ENCODE peak calls at places on chromosomes 2 and 18, in seven cellular contexts. T, E, O, Z, Y, U and B are unnamed samples.

GRCh38 chr2:229090231-229090630 is 180.9 kb downstream of the PID1 start:
- DNase-seq in U (no peak), O (no peak), T (no peak), Z (no peak), Y (no peak), E (no peak), B (no peak)

GRCh38 chr2:85009019-85009618 is 38.2 kb downstream of the KCMF1 start:
- DNase-seq in E (no peak), Z (no peak), Y (no peak), T (peak), O (no peak), U (no peak), B (no peak)

GRCh38 chr2:20113986-20114938 is 62.8 kb upstream of the LAPTM4A start:
- DNase-seq in Y (no peak), Z (no peak), U (no peak), T (no peak), O (peak), E (no peak), B (no peak)

GRCh38 chr2:46939596-46940359 is 24.2 kb upstream of the MCFD2 start:
- DNase-seq in U (no peak), Y (no peak), E (no peak), Z (no peak), O (no peak), T (no peak), B (no peak)

GRCh38 chr18:79570266-79571201 is 109.1 kb upstream of the CTDP1 start:
- DNase-seq in Y (peak), T (no peak), E (no peak), O (no peak), Z (peak), U (no peak), B (no peak)

GRCh38 chr2:238891667-238892500 is 44.0 kb downstream of the TWIST2 start:
- DNase-seq in U (no peak), Y (no peak), Z (no peak), E (no peak), T (no peak), O (no peak), B (no peak)

GRCh38 chr2:157052685-157053224 is 204.8 kb upstream of the GALNT5 start:
- DNase-seq in U (no peak), O (peak), Y (no peak), Z (peak), T (no peak), E (no peak), B (no peak)

GRCh38 chr2:240507778-240508251 is 50.0 kb downstream of the ANKMY1 start:
- DNase-seq in U (no peak), Z (no peak), O (no peak), E (no peak), T (no peak), Y (no peak), B (no peak)

GRCh38 chr2:24201496-24201895 is 26.6 kb downstream of the FAM228A start:
- DNase-seq in E (no peak), T (no peak), U (no peak), O (no peak), Y (no peak), Z (no peak), B (no peak)

GRCh38 chr2:197647961-197648690 is 27.3 kb downstream of the RFTN2 start:
- DNase-seq in U (no peak), O (no peak), T (no peak), Z (no peak), Y (no peak), E (no peak), B (no peak)

GRCh38 chr2:104473568-104473967 is 380.3 kb upstream of the POU3F3 start:
- DNase-seq in Z (no peak), E (no peak), T (no peak), Y (no peak), U (no peak), O (no peak), B (no peak)

GRCh38 chr2:211349031-211349430 is 792.6 kb downstream of the CPS1 start:
- DNase-seq in O (no peak), Y (no peak), T (no peak), Z (no peak), E (no peak), U (no peak), B (peak)

GRCh38 chr2:111049792-111050640 is 70.7 kb upstream of the BCL2L11 start:
- DNase-seq in Y (no peak), U (no peak), T (no peak), O (no peak), Z (no peak), E (no peak), B (no peak)

GRCh38 chr2:234672498-234673150 is 175.7 kb upstream of the ARL4C start:
- DNase-seq in O (no peak), T (no peak), Z (no peak), U (no peak), Y (no peak), E (no peak), B (no peak)

GRCh38 chr2:241777167-241777685 is 604 bp downstream of the GAL3ST2 start:
- DNase-seq in T (no peak), Y (no peak), Z (no peak), E (no peak), O (no peak), U (no peak), B (no peak)

GRCh38 chr2:90209806-90210205 is 1518.3 kb downstream of the RPIA start:
- DNase-seq in E (no peak), U (no peak), Z (no peak), Y (no peak), T (no peak), O (no peak), B (no peak)

GRCh38 chr18:63199743-63200241 is 119.8 kb downstream of the BCL2 start:
- DNase-seq in T (no peak), O (no peak), Z (no peak), E (no peak), Y (no peak), U (peak), B (no peak)

GRCh38 chr2:26411419-26411818 is 9.7 kb downstream of the DRC1 start:
- DNase-seq in O (no peak), E (no peak), T (no peak), Y (no peak), Z (no peak), U (no peak), B (no peak)

GRCh38 chr2:120590841-120591240 is 144.8 kb upstream of the GLI2 start:
- DNase-seq in U (no peak), E (no peak), Y (no peak), O (no peak), Z (no peak), T (no peak), B (no peak)

GRCh38 chr18:37913051-37913450 is 347.5 kb upstream of the CELF4 start:
- DNase-seq in O (no peak), T (no peak), U (no peak), Z (no peak), Y (no peak), E (no peak), B (no peak)

GRCh38 chr2:173720310-173720709 is 244.9 kb downstream of the SP3 start:
- DNase-seq in Y (no peak), E (no peak), Z (no peak), O (no peak), U (no peak), T (no peak), B (no peak)

GRCh38 chr18:73340135-73340934 is 472.5 kb upstream of the NETO1 start:
- DNase-seq in U (no peak), Z (no peak), T (no peak), E (no peak), O (no peak), Y (no peak), B (no peak)

GRCh38 chr2:100214265-100214961 is 72.0 kb upstream of the AFF3 start:
- DNase-seq in T (no peak), E (no peak), Y (no peak), O (no peak), Z (no peak), U (no peak), B (no peak)

GRCh38 chr2:96485751-96486643 is 19.2 kb downstream of the NEURL3 start:
- DNase-seq in O (peak), U (peak), E (peak), Z (no peak), Y (no peak), T (peak), B (peak)

GRCh38 chr2:158060862-158061435 is 40.7 kb upstream of the UPP2 start:
- DNase-seq in O (no peak), U (no peak), Z (peak), T (no peak), E (no peak), Y (no peak), B (no peak)

GRCh38 chr18:24003903-24004640 is 10.5 kb upstream of the TTC39C start:
- DNase-seq in U (no peak), Y (no peak), O (no peak), E (no peak), T (no peak), Z (no peak), B (no peak)

GRCh38 chr2:73982140-73982617 is 2.5 kb upstream of the TET3 start:
- DNase-seq in U (no peak), O (no peak), Y (no peak), Z (no peak), E (no peak), T (no peak), B (no peak)

GRCh38 chr2:239259603-239260298 is 141.1 kb downstream of the HDAC4 start:
- DNase-seq in U (no peak), E (no peak), O (no peak), T (no peak), Y (peak), Z (no peak), B (no peak)

GRCh38 chr2:239813261-239814135 is 211.6 kb downstream of the NDUFA10 start:
- DNase-seq in Z (no peak), E (no peak), Y (peak), U (no peak), T (no peak), O (no peak), B (no peak)

GRCh38 chr2:16330012-16330411 is 335.6 kb downstream of the CYRIA start:
- DNase-seq in Y (no peak), O (no peak), U (no peak), Z (no peak), T (no peak), E (no peak), B (no peak)

GRCh38 chr2:180077295-180077906 is 70.3 kb upstream of the CWC22 start:
- DNase-seq in Y (no peak), T (no peak), Z (peak), O (no peak), U (no peak), E (no peak), B (peak)

GRCh38 chr2:25664531-25665307 is 8.7 kb downstream of the DTNB start:
- DNase-seq in Z (peak), Y (peak), E (peak), T (no peak), O (peak), U (no peak), B (no peak)

GRCh38 chr2:166230024-166230723 is 102.4 kb upstream of the SCN1A start:
- DNase-seq in T (no peak), Z (no peak), Y (no peak), E (no peak), O (no peak), U (no peak), B (no peak)

GRCh38 chr2:83006991-83007390 is 1452.1 kb downstream of the SUCLG1 start:
- DNase-seq in U (no peak), Y (no peak), O (no peak), T (no peak), Z (no peak), E (no peak), B (no peak)

GRCh38 chr2:184336688-184337087 is 261.6 kb upstream of the ZNF804A start:
- DNase-seq in Z (no peak), E (no peak), O (no peak), T (no peak), Y (no peak), U (no peak), B (no peak)

GRCh38 chr18:49733896-49734585 is 79.3 kb downstream of the ACAA2 start:
- DNase-seq in U (no peak), Z (no peak), T (no peak), E (no peak), Y (no peak), O (no peak), B (no peak)

GRCh38 chr2:218992703-218993344 is 398 bp downstream of the CRYBA2 start:
- DNase-seq in T (no peak), E (no peak), Y (no peak), Z (no peak), O (no peak), U (no peak), B (no peak)

GRCh38 chr2:24892928-24893327 is 27.1 kb downstream of the ADCY3 start:
- DNase-seq in E (no peak), Z (no peak), Y (peak), T (no peak), O (no peak), U (no peak), B (no peak)

GRCh38 chr18:49985246-49985645 is 171.9 kb upstream of the ACAA2 start:
- DNase-seq in T (no peak), Y (no peak), U (no peak), Z (no peak), O (no peak), E (no peak), B (peak)

GRCh38 chr2:39390126-39390692 is 46.9 kb downstream of the MAP4K3 start:
- DNase-seq in Z (no peak), O (no peak), Y (no peak), U (no peak), E (no peak), T (no peak), B (no peak)